ENCODE peak calls at places on chromosomes 3 and 15, in five cellular contexts. U, V, T, J and Q are unnamed samples.

GRCh38 chr15:74209997-74210573 is 7.5 kb upstream of the STRA6 start:
- DNase-seq in U (no peak), V (no peak), T (no peak), J (no peak), Q (no peak)

GRCh38 chr15:80461370-80462060 is 57.3 kb downstream of the ARNT2 start:
- DNase-seq in U (no peak), V (no peak), T (no peak), J (no peak), Q (no peak)

GRCh38 chr15:45790325-45790943 is 155.6 kb downstream of the SQOR start:
- DNase-seq in U (peak; percentile 15), V (no peak), T (no peak), J (no peak), Q (peak; percentile 49)

GRCh38 chr3:16366-16765 is 180.2 kb upstream of the CHL1 start:
- DNase-seq in U (no peak), V (no peak), T (no peak), J (no peak), Q (no peak)

GRCh38 chr3:38227989-38228388 is 37.6 kb upstream of the SLC22A13 start:
- DNase-seq in U (no peak), V (no peak), T (no peak), J (no peak), Q (no peak)

GRCh38 chr3:50862221-50862620 is 187.5 kb downstream of the DOCK3 start:
- DNase-seq in U (no peak), V (no peak), T (no peak), J (no peak), Q (no peak)

GRCh38 chr15:70091649-70092461 is 5.9 kb downstream of the TLE3 start:
- DNase-seq in U (no peak), V (peak; percentile 31), T (no peak), J (no peak), Q (peak; percentile 57)

GRCh38 chr15:90213818-90214204 is 12.7 kb downstream of the SEMA4B start:
- DNase-seq in U (no peak), V (no peak), T (no peak), J (no peak), Q (no peak)

GRCh38 chr3:13025090-13025489 is 48.1 kb downstream of the IQSEC1 start:
- DNase-seq in U (peak; percentile 50), V (no peak), T (peak; percentile 38), J (no peak), Q (no peak)

GRCh38 chr3:74559301-74559700 is 55.2 kb downstream of the CNTN3 start:
- DNase-seq in U (no peak), V (no peak), T (no peak), J (no peak), Q (no peak)

GRCh38 chr15:77507911-77508310 is 87.2 kb downstream of the HMG20A start:
- DNase-seq in U (no peak), V (no peak), T (no peak), J (no peak), Q (no peak)

GRCh38 chr15:59443341-59444081 is 5.5 kb downstream of the FAM81A start:
- DNase-seq in U (no peak), V (no peak), T (no peak), J (no peak), Q (no peak)

GRCh38 chr15:57158589-57158988 is 217.7 kb upstream of the CGNL1 start:
- DNase-seq in U (no peak), V (no peak), T (no peak), J (no peak), Q (no peak)

GRCh38 chr3:37272743-37273142 is 98.4 kb upstream of the LRRFIP2 start:
- DNase-seq in U (no peak), V (no peak), T (no peak), J (no peak), Q (no peak)

GRCh38 chr3:114446605-114447004 is 152.8 kb downstream of the TIGIT start:
- DNase-seq in U (no peak), V (no peak), T (no peak), J (no peak), Q (no peak)

GRCh38 chr3:165800970-165801369 is 36.3 kb downstream of the BCHE start:
- DNase-seq in U (no peak), V (no peak), T (no peak), J (no peak), Q (no peak)

GRCh38 chr3:45321607-45322391 is 66.6 kb upstream of the LARS2 start:
- DNase-seq in U (no peak), V (no peak), T (no peak), J (no peak), Q (no peak)

GRCh38 chr3:172102123-172102882 is 62.9 kb downstream of the FNDC3B start:
- DNase-seq in U (no peak), V (peak; percentile 53), T (no peak), J (no peak), Q (no peak)

GRCh38 chr3:8954938-8955763 is 8.1 kb downstream of the RAD18 start:
- DNase-seq in U (no peak), V (no peak), T (no peak), J (no peak), Q (no peak)
- H3K4me3 ChIP-seq in U (no peak overlapping the region), V (no peak overlapping the region), T (no peak overlapping the region), J (no peak overlapping the region), Q (no peak overlapping the region)

DNA sequence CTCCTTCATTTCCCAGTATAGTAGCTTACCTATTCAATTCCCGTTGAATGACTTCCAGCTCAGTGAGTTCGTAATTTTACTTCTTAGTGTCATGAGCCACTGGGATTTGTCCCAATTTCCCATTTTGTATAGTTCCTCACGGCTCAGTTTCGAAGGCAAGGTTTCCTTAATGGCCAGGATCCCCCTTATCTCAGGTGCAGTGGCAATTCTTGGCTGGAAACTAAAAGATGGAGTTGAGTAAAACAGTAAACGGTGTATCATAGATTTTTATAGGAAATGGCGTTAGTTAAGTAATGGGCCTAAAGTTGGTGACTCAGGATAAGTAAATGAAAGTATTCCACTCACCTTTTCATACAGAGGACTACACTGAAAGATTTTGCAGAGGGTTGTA is 522 bp upstream of the LMLN start:
- DNase-seq in U (no peak), V (no peak), T (no peak), J (no peak), Q (no peak)
- H3K4me1 ChIP-seq in U (peaks cover 10% of the 10 kb centered on the region), V (peaks cover 32% of the 10 kb centered on the region), T (peaks cover 7% of the 10 kb centered on the region), J (peaks cover 48% of the 10 kb centered on the region), Q (no peaks in the 10 kb centered on the region)

GRCh38 chr3:54843352-54843751 is 84.5 kb downstream of the LRTM1 start:
- DNase-seq in U (no peak), V (no peak), T (no peak), J (no peak), Q (no peak)

GRCh38 chr3:54835701-54836100 is 92.2 kb downstream of the LRTM1 start:
- DNase-seq in U (no peak), V (no peak), T (no peak), J (no peak), Q (no peak)

GRCh38 chr3:54836876-54837275 is 91.0 kb downstream of the LRTM1 start:
- DNase-seq in U (no peak), V (no peak), T (no peak), J (no peak), Q (peak; percentile 61)

GRCh38 chr3:54841461-54841860 is 86.4 kb downstream of the LRTM1 start:
- DNase-seq in U (no peak), V (no peak), T (no peak), J (no peak), Q (no peak)

GRCh38 chr3:54837964-54838363 is 89.9 kb downstream of the LRTM1 start:
- DNase-seq in U (no peak), V (no peak), T (no peak), J (no peak), Q (no peak)
- TF ChIP-seq CTCF in U (no peak), V (no peak), T (no peak), J (no peak), Q (no peak)

DNA sequence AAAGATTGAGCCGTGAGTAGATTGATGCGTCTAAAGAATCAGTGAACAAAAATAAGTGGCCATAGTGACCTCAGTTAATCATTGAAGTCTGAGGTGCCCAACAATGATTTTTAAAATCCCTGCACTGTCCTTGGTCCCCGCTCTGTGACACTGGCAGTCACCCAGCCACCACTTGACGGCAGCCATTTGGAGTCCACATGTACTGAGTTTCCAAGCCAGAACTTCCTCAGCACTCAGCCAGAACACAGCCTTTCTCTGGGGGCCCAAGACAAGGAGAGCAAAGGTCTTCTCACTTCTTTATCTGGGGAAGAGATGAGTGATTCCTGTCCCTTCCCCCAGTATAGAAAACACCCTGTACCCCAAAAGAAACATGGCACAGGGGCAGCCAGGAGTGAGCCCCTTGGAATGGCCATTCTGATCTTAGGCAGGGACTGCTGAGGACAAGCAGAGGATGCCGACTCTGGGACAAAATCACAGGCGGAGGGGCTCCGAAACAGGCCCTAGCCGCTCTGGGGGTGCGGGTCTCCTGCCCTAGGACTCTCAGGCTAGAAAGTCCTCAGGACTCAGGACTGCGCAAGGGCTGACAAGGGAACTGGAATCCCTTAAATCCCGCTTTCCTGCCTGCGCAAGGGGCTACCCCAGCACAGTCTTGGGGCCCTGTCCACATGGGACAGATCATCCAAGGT is 12.7 kb downstream of the PAK6 start:
- DNase-seq in U (no peak), V (no peak), T (no peak), J (no peak), Q (no peak)
- H3K4me3 ChIP-seq in U (no peak overlapping the region), V (no peak overlapping the region), T (no peak overlapping the region), J (no peak overlapping the region), Q (no peak overlapping the region)

DNA sequence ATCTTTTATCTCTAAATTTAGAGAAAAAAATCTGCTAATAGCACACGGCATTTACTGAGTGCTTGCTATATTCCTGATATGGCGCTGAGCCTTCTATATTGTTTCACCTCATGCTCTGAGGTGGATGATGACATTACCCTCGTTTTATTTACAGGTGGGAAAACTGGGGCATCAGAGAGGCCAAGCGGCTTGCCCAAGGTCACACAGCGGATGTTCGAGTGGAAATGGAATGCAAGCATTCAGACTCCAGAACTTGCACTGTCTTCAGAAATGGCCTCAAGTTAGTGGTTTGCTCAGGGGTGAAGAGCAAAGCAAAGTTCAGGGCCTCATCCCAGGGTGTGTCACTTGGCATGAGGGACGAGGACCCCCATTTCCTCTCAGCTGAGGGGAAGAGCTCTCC is 17.3 kb downstream of the EHD4 start:
- DNase-seq in U (no peak), V (no peak), T (no peak), J (no peak), Q (no peak)
- H3K4me1 ChIP-seq in U (peaks cover under 1% of the 10 kb centered on the region), V (no peaks in the 10 kb centered on the region), T (peaks cover 46% of the 10 kb centered on the region), J (peaks cover 47% of the 10 kb centered on the region), Q (peaks cover 3% of the 10 kb centered on the region)

GRCh38 chr3:16723994-16724393 is 118.8 kb upstream of the DAZL start:
- DNase-seq in U (no peak), V (no peak), T (no peak), J (no peak), Q (no peak)
- TF ChIP-seq CTCF in U (no peak), V (no peak), T (no peak), J (no peak), Q (no peak)

GRCh38 chr15:52220251-52220650 is 29.1 kb upstream of the GNB5 start:
- DNase-seq in U (no peak), V (no peak), T (no peak), J (no peak), Q (no peak)
- H3K4me3 ChIP-seq in U (no peak overlapping the region), V (no peak overlapping the region), T (no peak overlapping the region), J (no peak overlapping the region), Q (no peak overlapping the region)